ENCODE peak calls at places on chromosomes 6 and 20, in eight cellular contexts. One of them, this sample, is unnamed.
A peak's percentile ranks its signal among the peaks of the same experiment; 100 is the strongest.

GRCh38 chr6:80214436-80215022 is 108.1 kb downstream of the BCKDHB start:
- DNase-seq in endothelial cell of umbilical vein: peak; percentile 62
- DNase-seq in body of pancreas: peak; percentile 45
- DNase-seq in adrenal gland: peak; percentile 31
- DNase-seq in H1: no peak
- DNase-seq in lung: no peak
- DNase-seq in aorta: no peak
- DNase-seq in esophagus muscularis mucosa: no peak
- DNase-seq in this sample: peak; percentile 5

GRCh38 chr20:63037669-63038268 is 31.0 kb upstream of the BHLHE23 start:
- DNase-seq in body of pancreas: no peak
- DNase-seq in H1: no peak
- DNase-seq in endothelial cell of umbilical vein: no peak
- DNase-seq in aorta: peak; percentile 17
- DNase-seq in esophagus muscularis mucosa: no peak
- DNase-seq in lung: no peak
- DNase-seq in adrenal gland: no peak
- DNase-seq in this sample: no peak

GRCh38 chr6:43768983-43769525 is 957 bp upstream of the VEGFA start:
- DNase-seq in H1: no peak
- DNase-seq in body of pancreas: peak; percentile 37
- DNase-seq in endothelial cell of umbilical vein: no peak
- DNase-seq in aorta: peak; percentile 92
- DNase-seq in lung: peak; percentile 51
- DNase-seq in esophagus muscularis mucosa: no peak
- DNase-seq in adrenal gland: peak; percentile 57
- DNase-seq in this sample: no peak

GRCh38 chr6:23498013-23498412 is 628.0 kb upstream of the NRSN1 start:
- DNase-seq in body of pancreas: no peak
- DNase-seq in aorta: no peak
- DNase-seq in H1: no peak
- DNase-seq in adrenal gland: no peak
- DNase-seq in lung: no peak
- DNase-seq in endothelial cell of umbilical vein: no peak
- DNase-seq in esophagus muscularis mucosa: no peak
- DNase-seq in this sample: no peak

GRCh38 chr6:15395087-15395486 is 149.2 kb downstream of the JARID2 start:
- DNase-seq in aorta: no peak
- DNase-seq in esophagus muscularis mucosa: no peak
- DNase-seq in adrenal gland: no peak
- DNase-seq in lung: no peak
- DNase-seq in endothelial cell of umbilical vein: no peak
- DNase-seq in body of pancreas: no peak
- DNase-seq in H1: no peak
- DNase-seq in this sample: no peak

GRCh38 chr20:64001607-64002011 is 20.7 kb downstream of the PRPF6 start:
- DNase-seq in lung: no peak
- DNase-seq in body of pancreas: no peak
- DNase-seq in esophagus muscularis mucosa: no peak
- DNase-seq in aorta: no peak
- DNase-seq in H1: no peak
- DNase-seq in adrenal gland: no peak
- DNase-seq in endothelial cell of umbilical vein: no peak
- DNase-seq in this sample: no peak

GRCh38 chr6:21726676-21727075 is 133.1 kb downstream of the SOX4 start:
- DNase-seq in endothelial cell of umbilical vein: peak; percentile 58
- DNase-seq in adrenal gland: no peak
- DNase-seq in aorta: no peak
- DNase-seq in H1: no peak
- DNase-seq in body of pancreas: no peak
- DNase-seq in lung: no peak
- DNase-seq in esophagus muscularis mucosa: no peak
- DNase-seq in this sample: no peak

GRCh38 chr6:158002951-158003853 is 21.5 kb downstream of the SYNJ2 start:
- DNase-seq in aorta: peak; percentile 83
- DNase-seq in endothelial cell of umbilical vein: peak; percentile 97
- DNase-seq in H1: no peak
- DNase-seq in adrenal gland: no peak
- DNase-seq in lung: no peak
- DNase-seq in body of pancreas: no peak
- DNase-seq in esophagus muscularis mucosa: no peak
- DNase-seq in this sample: no peak

GRCh38 chr6:30963641-30964040 is 19.9 kb upstream of the MUC21 start:
- DNase-seq in adrenal gland: peak; percentile 52
- DNase-seq in lung: no peak
- DNase-seq in H1: no peak
- DNase-seq in aorta: no peak
- DNase-seq in esophagus muscularis mucosa: no peak
- DNase-seq in endothelial cell of umbilical vein: no peak
- DNase-seq in body of pancreas: peak; percentile 60
- DNase-seq in this sample: no peak

GRCh38 chr6:8108031-8108660 is 5.8 kb upstream of the EEF1E1 start:
- DNase-seq in body of pancreas: no peak
- DNase-seq in H1: no peak
- DNase-seq in adrenal gland: peak; percentile 28
- DNase-seq in esophagus muscularis mucosa: peak; percentile 62
- DNase-seq in lung: no peak
- DNase-seq in endothelial cell of umbilical vein: peak; percentile 97
- DNase-seq in aorta: no peak
- DNase-seq in this sample: no peak

GRCh38 chr20:32980131-32980941 is 23.9 kb downstream of the SUN5 start:
- DNase-seq in aorta: no peak
- DNase-seq in H1: no peak
- DNase-seq in lung: no peak
- DNase-seq in esophagus muscularis mucosa: no peak
- DNase-seq in body of pancreas: no peak
- DNase-seq in endothelial cell of umbilical vein: no peak
- DNase-seq in adrenal gland: no peak
- DNase-seq in this sample: no peak

GRCh38 chr20:17229256-17229655 is 2.4 kb downstream of the PCSK2 start:
- DNase-seq in lung: no peak
- DNase-seq in body of pancreas: no peak
- DNase-seq in aorta: no peak
- DNase-seq in endothelial cell of umbilical vein: no peak
- DNase-seq in H1: no peak
- DNase-seq in adrenal gland: no peak
- DNase-seq in esophagus muscularis mucosa: no peak
- DNase-seq in this sample: no peak

DNA sequence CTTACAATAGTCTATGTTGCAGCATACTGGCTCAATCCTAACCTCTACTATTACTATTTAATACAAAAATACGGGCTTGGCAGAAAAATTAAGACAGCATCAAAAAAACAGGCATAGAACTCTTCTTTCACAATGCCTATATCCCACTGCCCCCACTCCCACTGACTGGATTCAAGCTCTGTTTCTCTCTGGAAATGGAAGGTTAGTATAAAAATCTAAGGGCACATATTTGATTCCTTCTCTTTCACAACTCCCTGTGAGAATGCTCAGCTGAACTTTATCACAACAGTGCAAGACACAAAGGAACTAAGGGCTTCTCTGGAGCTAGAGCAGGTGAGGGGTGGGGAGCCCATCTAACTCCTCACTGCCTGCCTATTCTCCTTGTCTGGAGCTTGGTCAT is 258.4 kb upstream of the FAM83B start:
- DNase-seq in aorta: no peak
- DNase-seq in endothelial cell of umbilical vein: no peak
- DNase-seq in adrenal gland: no peak
- DNase-seq in lung: no peak
- DNase-seq in body of pancreas: no peak
- DNase-seq in H1: no peak
- DNase-seq in esophagus muscularis mucosa: no peak
- DNase-seq in this sample: no peak
- H3K27me3 ChIP-seq in aorta: no peaks in the 10 kb centered on the region
- H3K27me3 ChIP-seq in endothelial cell of umbilical vein: no peaks in the 10 kb centered on the region
- H3K27me3 ChIP-seq in adrenal gland: no peaks in the 10 kb centered on the region
- H3K27me3 ChIP-seq in lung: no peaks in the 10 kb centered on the region
- H3K27me3 ChIP-seq in body of pancreas: no peaks in the 10 kb centered on the region
- H3K27me3 ChIP-seq in H1: no peaks in the 10 kb centered on the region
- H3K27me3 ChIP-seq in esophagus muscularis mucosa: no peaks in the 10 kb centered on the region
- H3K27me3 ChIP-seq in this sample: no peaks in the 10 kb centered on the region

DNA sequence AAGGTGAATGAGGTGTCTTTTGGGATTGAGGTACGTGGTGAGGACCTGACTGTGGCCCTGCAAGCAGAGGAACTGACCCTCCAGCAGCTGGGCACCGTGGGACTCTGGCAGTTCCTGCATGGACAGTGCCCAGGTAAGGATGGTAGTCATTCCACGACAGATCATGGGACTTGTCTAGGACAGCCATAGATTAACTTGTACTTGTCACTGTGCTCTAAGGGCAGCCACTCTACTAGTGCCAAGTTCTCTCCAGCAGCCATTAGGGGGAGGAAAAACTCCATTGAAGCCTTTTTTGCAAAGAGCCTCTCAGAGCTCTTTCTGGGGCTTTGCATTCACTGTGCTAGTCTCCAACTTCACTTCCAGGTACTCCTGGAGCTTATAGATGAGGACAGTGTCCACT is 20.4 kb downstream of the TAF11 start:
- DNase-seq in body of pancreas: no peak
- DNase-seq in esophagus muscularis mucosa: peak; percentile 62
- DNase-seq in adrenal gland: no peak
- DNase-seq in lung: no peak
- DNase-seq in H1: no peak
- DNase-seq in aorta: no peak
- DNase-seq in endothelial cell of umbilical vein: no peak
- DNase-seq in this sample: no peak
- H3K4me1 ChIP-seq in body of pancreas: no peaks in the 10 kb centered on the region
- H3K4me1 ChIP-seq in esophagus muscularis mucosa: no peaks in the 10 kb centered on the region
- H3K4me1 ChIP-seq in adrenal gland: no peaks in the 10 kb centered on the region
- H3K4me1 ChIP-seq in lung: no peaks in the 10 kb centered on the region
- H3K4me1 ChIP-seq in H1: no peaks in the 10 kb centered on the region
- H3K4me1 ChIP-seq in aorta: no peaks in the 10 kb centered on the region
- H3K4me1 ChIP-seq in endothelial cell of umbilical vein: peaks cover 22% of the 10 kb centered on the region
- H3K4me1 ChIP-seq in this sample: no peaks in the 10 kb centered on the region

GRCh38 chr6:153043719-153044118 is 41.2 kb upstream of the MTRF1L start:
- DNase-seq in lung: no peak
- DNase-seq in esophagus muscularis mucosa: no peak
- DNase-seq in aorta: no peak
- DNase-seq in H1: no peak
- DNase-seq in adrenal gland: no peak
- DNase-seq in endothelial cell of umbilical vein: no peak
- DNase-seq in body of pancreas: peak; percentile 66
- DNase-seq in this sample: no peak
- H3K27me3 ChIP-seq in lung: no peaks in the 10 kb centered on the region
- H3K27me3 ChIP-seq in esophagus muscularis mucosa: no peaks in the 10 kb centered on the region
- H3K27me3 ChIP-seq in aorta: no peaks in the 10 kb centered on the region
- H3K27me3 ChIP-seq in H1: no peaks in the 10 kb centered on the region
- H3K27me3 ChIP-seq in adrenal gland: no peaks in the 10 kb centered on the region
- H3K27me3 ChIP-seq in endothelial cell of umbilical vein: no peaks in the 10 kb centered on the region
- H3K27me3 ChIP-seq in body of pancreas: no peaks in the 10 kb centered on the region
- H3K27me3 ChIP-seq in this sample: no peaks in the 10 kb centered on the region

GRCh38 chr20:48784273-48784641 is 43.5 kb downstream of the PREX1 start:
- DNase-seq in lung: no peak
- DNase-seq in H1: no peak
- DNase-seq in esophagus muscularis mucosa: no peak
- DNase-seq in body of pancreas: no peak
- DNase-seq in adrenal gland: no peak
- DNase-seq in aorta: no peak
- DNase-seq in endothelial cell of umbilical vein: no peak
- DNase-seq in this sample: no peak
- H3K4me1 ChIP-seq in lung: no peaks in the 10 kb centered on the region
- H3K4me1 ChIP-seq in H1: no peaks in the 10 kb centered on the region
- H3K4me1 ChIP-seq in esophagus muscularis mucosa: peaks cover 9% of the 10 kb centered on the region
- H3K4me1 ChIP-seq in body of pancreas: peaks cover 3% of the 10 kb centered on the region
- H3K4me1 ChIP-seq in adrenal gland: peaks cover 19% of the 10 kb centered on the region
- H3K4me1 ChIP-seq in aorta: peaks cover 3% of the 10 kb centered on the region
- H3K4me1 ChIP-seq in endothelial cell of umbilical vein: peaks cover 6% of the 10 kb centered on the region
- H3K4me1 ChIP-seq in this sample: no peaks in the 10 kb centered on the region

DNA sequence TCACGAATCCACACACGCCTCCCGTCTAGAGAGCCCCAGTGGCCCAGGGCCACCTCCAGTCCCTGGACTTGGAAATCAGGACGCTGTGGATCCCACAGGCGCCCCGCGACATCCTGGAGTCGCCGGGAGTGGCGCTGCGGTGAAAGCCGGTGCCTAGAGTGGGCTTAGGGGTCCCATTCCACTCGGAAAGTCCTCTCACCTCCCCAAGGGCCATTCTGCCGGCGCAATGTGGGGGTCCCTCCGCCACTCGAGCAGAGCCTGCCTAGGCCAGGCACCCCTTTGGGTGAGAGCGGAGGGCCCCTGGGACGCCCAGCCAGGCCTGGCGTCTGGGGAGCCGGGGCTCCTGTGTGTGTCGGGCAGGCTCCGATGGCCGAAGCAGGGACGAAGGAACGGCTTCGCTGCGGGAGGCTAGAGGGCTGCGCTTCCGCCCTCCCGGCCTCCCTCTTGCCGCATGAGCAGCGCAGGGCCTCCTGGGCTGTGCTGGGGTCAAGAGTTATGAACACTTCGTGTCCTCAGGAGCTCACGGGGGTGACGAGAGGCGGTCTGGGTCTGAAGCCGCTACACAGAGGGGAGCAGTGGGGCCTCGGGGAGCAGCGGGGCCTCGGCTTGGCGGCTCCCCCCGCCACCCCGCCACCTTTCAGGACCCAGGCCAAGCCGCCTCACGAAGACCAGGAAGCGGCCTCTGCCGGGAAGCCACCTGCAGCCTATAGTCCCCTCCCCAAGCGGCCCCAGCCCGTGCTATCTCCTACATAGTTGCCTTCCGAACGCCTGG is 13.6 kb downstream of the POU3F2 start:
- DNase-seq in endothelial cell of umbilical vein: no peak
- DNase-seq in esophagus muscularis mucosa: no peak
- DNase-seq in H1: no peak
- DNase-seq in lung: no peak
- DNase-seq in aorta: peak; percentile 47
- DNase-seq in body of pancreas: no peak
- DNase-seq in adrenal gland: no peak
- DNase-seq in this sample: no peak
- H3K27me3 ChIP-seq in endothelial cell of umbilical vein: peaks cover 81% of the 10 kb centered on the region
- H3K27me3 ChIP-seq in esophagus muscularis mucosa: peaks cover 66% of the 10 kb centered on the region
- H3K27me3 ChIP-seq in H1: peaks cover 50% of the 10 kb centered on the region
- H3K27me3 ChIP-seq in lung: peaks cover 2% of the 10 kb centered on the region
- H3K27me3 ChIP-seq in aorta: no peaks in the 10 kb centered on the region
- H3K27me3 ChIP-seq in body of pancreas: no peaks in the 10 kb centered on the region
- H3K27me3 ChIP-seq in adrenal gland: peaks cover 52% of the 10 kb centered on the region
- H3K27me3 ChIP-seq in this sample: peaks cover 43% of the 10 kb centered on the region

GRCh38 chr6:33076406-33076934 is 680 bp downstream of the HLA-DPB1 start:
- DNase-seq in body of pancreas: no peak
- DNase-seq in esophagus muscularis mucosa: peak; percentile 72
- DNase-seq in aorta: no peak
- DNase-seq in lung: no peak
- DNase-seq in H1: no peak
- DNase-seq in endothelial cell of umbilical vein: no peak
- DNase-seq in adrenal gland: no peak
- DNase-seq in this sample: no peak

GRCh38 chr6:33072508-33073100 is 845 bp downstream of the HLA-DPA1 start:
- DNase-seq in body of pancreas: no peak
- DNase-seq in esophagus muscularis mucosa: peak; percentile 81
- DNase-seq in endothelial cell of umbilical vein: no peak
- DNase-seq in H1: no peak
- DNase-seq in aorta: no peak
- DNase-seq in adrenal gland: no peak
- DNase-seq in lung: no peak
- DNase-seq in this sample: no peak

GRCh38 chr6:33075568-33076405 is at the start of gene HLA-DPB1:
- DNase-seq in esophagus muscularis mucosa: peak; percentile 66
- DNase-seq in H1: no peak
- DNase-seq in lung: no peak
- DNase-seq in endothelial cell of umbilical vein: peak; percentile 80
- DNase-seq in aorta: no peak
- DNase-seq in adrenal gland: no peak
- DNase-seq in body of pancreas: no peak
- DNase-seq in this sample: no peak

GRCh38 chr6:33073431-33073871 is at the start of gene HLA-DPA1:
- DNase-seq in endothelial cell of umbilical vein: no peak
- DNase-seq in H1: no peak
- DNase-seq in adrenal gland: peak; percentile 78
- DNase-seq in esophagus muscularis mucosa: peak; percentile 90
- DNase-seq in aorta: peak; percentile 71
- DNase-seq in lung: peak; percentile 60
- DNase-seq in body of pancreas: no peak
- DNase-seq in this sample: no peak

GRCh38 chr6:33075208-33075567 is 602 bp upstream of the HLA-DPB1 start:
- DNase-seq in adrenal gland: no peak
- DNase-seq in endothelial cell of umbilical vein: no peak
- DNase-seq in H1: no peak
- DNase-seq in aorta: no peak
- DNase-seq in lung: no peak
- DNase-seq in body of pancreas: no peak
- DNase-seq in esophagus muscularis mucosa: peak; percentile 37
- DNase-seq in this sample: no peak
- H3K4me1 ChIP-seq in adrenal gland: peaks cover 10% of the 10 kb centered on the region
- H3K4me1 ChIP-seq in endothelial cell of umbilical vein: no peaks in the 10 kb centered on the region
- H3K4me1 ChIP-seq in H1: no peaks in the 10 kb centered on the region
- H3K4me1 ChIP-seq in aorta: no peaks in the 10 kb centered on the region
- H3K4me1 ChIP-seq in lung: no peaks in the 10 kb centered on the region
- H3K4me1 ChIP-seq in body of pancreas: peaks cover 4% of the 10 kb centered on the region
- H3K4me1 ChIP-seq in esophagus muscularis mucosa: peaks cover 18% of the 10 kb centered on the region
- H3K4me1 ChIP-seq in this sample: no peaks in the 10 kb centered on the region